ENCODE peak calls at places on chromosomes 6 and 20, in five cellular contexts. B is left ventricle myocardium superior, Y is NCI-H1417, I is upper lobe of right lung, O is osteocyte. T is an unnamed sample.

GRCh38 chr6:31400467-31401289 is 2.7 kb upstream of the MICA start:
- DNase-seq in B (peak; percentile 89), Y (no peak), I (peak; percentile 92), O (no peak), T (no peak)

GRCh38 chr6:142737368-142738060 is 207.5 kb downstream of the HIVEP2 start:
- DNase-seq in B (no peak), Y (peak; percentile 32), I (no peak), O (no peak), T (no peak)

GRCh38 chr20:9019833-9020232 is 49.1 kb upstream of the PLCB4 start:
- DNase-seq in B (no peak), Y (no peak), I (no peak), O (no peak), T (no peak)

GRCh38 chr20:25037288-25038102 is 20.4 kb downstream of the ACSS1 start:
- DNase-seq in B (no peak), Y (no peak), I (no peak), O (no peak), T (no peak)

GRCh38 chr6:91193446-91193845 is 606.6 kb upstream of the MAP3K7 start:
- DNase-seq in B (no peak), Y (no peak), I (no peak), O (no peak), T (no peak)

GRCh38 chr6:127630800-127631199 is 53.8 kb downstream of the C6orf58 start:
- DNase-seq in B (no peak), Y (no peak), I (no peak), O (no peak), T (no peak)

GRCh38 chr6:46273911-46274310 is 103.1 kb upstream of the ENPP5 start:
- DNase-seq in B (no peak), Y (no peak), I (no peak), O (no peak), T (no peak)

GRCh38 chr6:133428299-133428698 is 187.1 kb downstream of the EYA4 start:
- DNase-seq in B (no peak), Y (no peak), I (no peak), O (no peak), T (no peak)

GRCh38 chr6:51163843-51164529 is 345.3 kb downstream of the TFAP2B start:
- DNase-seq in B (no peak), Y (no peak), I (no peak), O (no peak), T (no peak)

GRCh38 chr20:19384940-19385339 is 172.5 kb downstream of the SLC24A3 start:
- DNase-seq in B (no peak), Y (no peak), I (no peak), O (no peak), T (no peak)

GRCh38 chr6:25136879-25137278 is 142.3 kb upstream of the CARMIL1 start:
- DNase-seq in B (no peak), Y (no peak), I (no peak), O (no peak), T (no peak)

GRCh38 chr6:106519460-106520394 is 109.6 kb downstream of the RTN4IP1 start:
- DNase-seq in B (peak; percentile 46), Y (no peak), I (peak; percentile 64), O (no peak), T (no peak)

GRCh38 chr6:134546962-134547645 is 229.2 kb upstream of the SGK1 start:
- DNase-seq in B (no peak), Y (no peak), I (no peak), O (no peak), T (no peak)

GRCh38 chr6:20427856-20428255 is 26.2 kb downstream of the E2F3 start:
- DNase-seq in B (no peak), Y (no peak), I (no peak), O (no peak), T (no peak)

GRCh38 chr20:31551163-31551562 is 36.9 kb downstream of the HM13 start:
- DNase-seq in B (no peak), Y (no peak), I (no peak), O (no peak), T (no peak)

GRCh38 chr6:113664909-113665308 is 192.2 kb upstream of the MARCKS start:
- DNase-seq in B (no peak), Y (no peak), I (no peak), O (no peak), T (no peak)

GRCh38 chr6:22361576-22361975 is 64.7 kb upstream of the PRL start:
- DNase-seq in B (no peak), Y (no peak), I (no peak), O (no peak), T (no peak)

GRCh38 chr6:131197716-131198115 is 62.4 kb downstream of the AKAP7 start:
- DNase-seq in B (no peak), Y (no peak), I (no peak), O (no peak), T (no peak)

GRCh38 chr6:169564453-169565240 is 137.2 kb downstream of the WDR27 start:
- DNase-seq in B (no peak), Y (no peak), I (no peak), O (no peak), T (no peak)

GRCh38 chr6:131950767-131951575 is at the start of gene CCN2:
- DNase-seq in B (peak; percentile 85), Y (peak; percentile 84), I (peak; percentile 87), O (peak; percentile 97), T (no peak)